ENCODE peak calls at places on chromosomes 12 and 14, in eight cellular contexts. J, Z, R, T, S, B, D and Y are unnamed samples.
A peak's percentile ranks its signal among the peaks of the same experiment; 100 is the strongest.

GRCh38 chr14:35879654-35880249 is 53.6 kb downstream of the BRMS1L start:
- DNase-seq in J (no peak), Z (no peak), R (no peak), T (no peak), S (no peak), B (peak; percentile 29), D (no peak), Y (peak; percentile 51)

GRCh38 chr14:106268013-106268727 is 741.8 kb downstream of the TMEM121 start:
- DNase-seq in J (peak; percentile 35), Z (no peak), R (no peak), T (no peak), S (peak; percentile 86), B (peak; percentile 47), D (no peak), Y (no peak)

GRCh38 chr12:104049278-104050257 is at the start of gene GLT8D2:
- DNase-seq in J (no peak), Z (no peak), R (peak; percentile 76), T (peak; percentile 71), S (no peak), B (no peak), D (peak; percentile 30), Y (no peak)

GRCh38 chr12:14273911-14274306 is 91.6 kb upstream of the ATF7IP start:
- DNase-seq in J (no peak), Z (no peak), R (no peak), T (no peak), S (no peak), B (peak; percentile 81), D (no peak), Y (no peak)

GRCh38 chr12:58086930-58087329 is 145.6 kb downstream of the ATP23 start:
- DNase-seq in J (no peak), Z (no peak), R (no peak), T (no peak), S (no peak), B (no peak), D (no peak), Y (no peak)

GRCh38 chr12:111761706-111762105 is 5.0 kb upstream of the ALDH2 start:
- DNase-seq in J (no peak), Z (no peak), R (no peak), T (no peak), S (no peak), B (peak; percentile 62), D (no peak), Y (no peak)

GRCh38 chr12:104177663-104178501 is 37.7 kb upstream of the TXNRD1 start:
- DNase-seq in J (no peak), Z (no peak), R (peak; percentile 83), T (peak; percentile 69), S (no peak), B (no peak), D (peak; percentile 50), Y (no peak)

GRCh38 chr12:117583677-117584076 is 222.3 kb upstream of the NOS1 start:
- DNase-seq in J (no peak), Z (no peak), R (no peak), T (peak; percentile 8), S (no peak), B (no peak), D (no peak), Y (no peak)

GRCh38 chr12:93521225-93521854 is 51.1 kb upstream of the SOCS2 start:
- DNase-seq in J (no peak), Z (no peak), R (no peak), T (no peak), S (no peak), B (no peak), D (no peak), Y (no peak)

GRCh38 chr12:12915654-12916053 is 24.3 kb downstream of the GPRC5A start:
- DNase-seq in J (no peak), Z (no peak), R (no peak), T (no peak), S (no peak), B (no peak), D (no peak), Y (no peak)

GRCh38 chr14:62189698-62190097 is 427.5 kb downstream of the SNAPC1 start:
- DNase-seq in J (no peak), Z (no peak), R (no peak), T (no peak), S (no peak), B (no peak), D (peak; percentile 31), Y (no peak)

GRCh38 chr14:90423166-90423565 is 26.3 kb downstream of the CALM1 start:
- DNase-seq in J (no peak), Z (no peak), R (no peak), T (no peak), S (no peak), B (no peak), D (no peak), Y (no peak)

GRCh38 chr12:124904306-124905098 is 9.9 kb downstream of the UBC start:
- DNase-seq in J (no peak), Z (no peak), R (peak; percentile 94), T (peak; percentile 89), S (no peak), B (peak; percentile 70), D (peak; percentile 90), Y (no peak)

GRCh38 chr12:82146740-82147139 is 211.4 kb downstream of the CCDC59 start:
- DNase-seq in J (no peak), Z (no peak), R (no peak), T (no peak), S (no peak), B (no peak), D (no peak), Y (no peak)

GRCh38 chr12:86660488-86661171 is 404.4 kb upstream of the MGAT4C start:
- DNase-seq in J (no peak), Z (no peak), R (no peak), T (no peak), S (no peak), B (no peak), D (no peak), Y (no peak)

GRCh38 chr12:111276189-111276588 is 92.7 kb downstream of the PHETA1 start:
- DNase-seq in J (no peak), Z (no peak), R (no peak), T (no peak), S (no peak), B (no peak), D (no peak), Y (no peak)

GRCh38 chr14:23518716-23519115 is 32.8 kb downstream of the ZFHX2 start:
- DNase-seq in J (no peak), Z (no peak), R (no peak), T (no peak), S (no peak), B (no peak), D (no peak), Y (no peak)
- TF ChIP-seq CTCF in J (no peak), Z (no peak), R (no peak), T (no peak), S (no peak), B (no peak), D (no peak), Y (no peak)

GRCh38 chr14:25464772-25465171 is 414.8 kb upstream of the STXBP6 start:
- DNase-seq in J (no peak), Z (no peak), R (no peak), T (no peak), S (no peak), B (no peak), D (no peak), Y (no peak)

GRCh38 chr14:25464078-25464477 is 414.1 kb upstream of the STXBP6 start:
- DNase-seq in J (no peak), Z (no peak), R (no peak), T (no peak), S (no peak), B (no peak), D (peak; percentile 62), Y (no peak)

GRCh38 chr14:25463475-25463874 is 413.5 kb upstream of the STXBP6 start:
- DNase-seq in J (no peak), Z (no peak), R (no peak), T (no peak), S (no peak), B (no peak), D (no peak), Y (no peak)

GRCh38 chr14:25461780-25462179 is 411.8 kb upstream of the STXBP6 start:
- DNase-seq in J (no peak), Z (no peak), R (no peak), T (no peak), S (no peak), B (no peak), D (no peak), Y (no peak)
- TF ChIP-seq CTCF in J (no peak), Z (no peak), R (no peak), T (no peak), S (no peak), B (no peak), D (no peak), Y (no peak)

DNA sequence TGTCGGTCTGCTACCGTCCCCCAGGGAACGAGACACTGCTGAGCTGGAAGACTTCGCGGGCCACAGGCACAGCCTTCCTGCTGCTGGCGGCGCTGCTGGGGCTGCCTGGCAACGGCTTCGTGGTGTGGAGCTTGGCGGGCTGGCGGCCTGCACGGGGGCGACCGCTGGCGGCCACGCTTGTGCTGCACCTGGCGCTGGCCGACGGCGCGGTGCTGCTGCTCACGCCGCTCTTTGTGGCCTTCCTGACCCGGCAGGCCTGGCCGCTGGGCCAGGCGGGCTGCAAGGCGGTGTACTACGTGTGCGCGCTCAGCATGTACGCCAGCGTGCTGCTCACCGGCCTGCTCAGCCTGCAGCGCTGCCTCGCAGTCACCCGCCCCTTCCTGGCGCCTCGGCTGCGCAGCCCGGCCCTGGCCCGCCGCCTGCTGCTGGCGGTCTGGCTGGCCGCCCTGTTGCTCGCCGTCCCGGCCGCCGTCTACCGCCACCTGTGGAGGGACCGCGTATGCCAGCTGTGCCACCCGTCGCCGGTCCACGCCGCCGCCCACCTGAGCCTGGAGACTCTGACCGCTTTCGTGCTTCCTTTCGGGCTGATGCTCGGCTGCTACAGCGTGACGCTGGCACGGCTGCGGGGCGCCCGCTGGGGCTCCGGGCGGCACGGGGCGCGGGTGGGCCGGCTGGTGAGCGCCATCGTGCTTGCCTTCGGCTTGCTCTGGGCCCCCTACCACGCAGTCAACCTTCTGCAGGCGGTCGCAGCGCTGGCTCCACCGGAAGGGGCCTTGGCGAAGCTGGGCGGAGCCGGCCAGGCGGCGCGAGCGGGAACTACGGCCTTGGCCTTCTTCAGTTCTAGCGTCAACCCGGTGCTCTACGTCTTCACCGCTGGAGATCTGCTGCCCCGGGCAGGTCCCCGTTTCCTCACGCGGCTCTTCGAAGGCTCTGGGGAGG is at the start of gene LTB4R:
- DNase-seq in J (peak; percentile 88), Z (no peak), R (peak; percentile 89), T (peak; percentile 90), S (peak; percentile 55), B (peak; percentile 87), D (peak; percentile 88), Y (peak; percentile 85)
- TF ChIP-seq CTCF in J (no peak), Z (no peak), R (peak; percentile 48), T (peak; percentile 46), S (no peak), B (peak; percentile 41), D (peak; percentile 49), Y (peak; percentile 44)

DNA sequence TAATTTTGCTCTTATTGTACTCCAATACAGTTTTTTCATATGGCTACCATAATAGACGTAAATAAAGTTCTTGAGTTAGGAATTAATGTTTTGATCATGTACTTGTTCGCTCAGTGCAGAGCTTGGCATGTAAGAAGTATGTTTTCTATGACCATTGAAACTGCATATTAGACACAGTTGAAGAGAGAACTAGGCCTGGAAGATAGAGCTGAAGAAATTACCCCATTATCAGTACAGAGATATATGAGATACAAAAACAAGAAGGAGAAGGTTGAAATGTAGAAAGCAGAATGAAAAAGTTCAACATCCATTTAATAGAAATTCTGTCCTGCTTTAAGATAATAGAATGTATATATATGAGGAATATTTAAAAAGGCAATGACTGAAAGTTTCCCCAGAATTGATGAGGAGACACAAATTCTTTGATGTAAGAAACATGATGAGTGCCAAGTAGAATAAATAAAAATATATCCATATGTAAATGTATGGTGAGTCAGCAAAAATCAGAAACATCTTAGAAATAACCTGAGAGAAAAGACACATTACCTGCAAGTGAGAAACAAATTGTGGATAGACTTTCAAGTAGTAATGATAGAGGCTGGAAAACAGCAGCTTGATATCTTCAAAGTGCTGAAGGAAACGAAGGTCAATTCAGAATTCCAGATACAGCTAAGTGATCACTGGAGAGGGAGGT is 49.1 kb upstream of the ANO4 start:
- DNase-seq in J (no peak), Z (no peak), R (no peak), T (no peak), S (no peak), B (no peak), D (no peak), Y (no peak)
- TF ChIP-seq CTCF in J (no peak), Z (no peak), R (no peak), T (no peak), S (no peak), B (no peak), D (no peak), Y (no peak)